ENCODE peak calls at places on chromosomes 3 and 15, in eight cellular contexts. One of them, this sample, is unnamed.

GRCh38 chr15:87212041-87212440 is 1044.5 kb downstream of the NTRK3 start:
- DNase-seq in PC-9: no peak
- DNase-seq in body of pancreas: no peak
- DNase-seq in fibroblast of mammary gland: no peak
- DNase-seq in AG04450: no peak
- DNase-seq in cardiac fibroblast: peak; percentile 21
- DNase-seq in CD8-positive, alpha-beta T cell: no peak
- DNase-seq in astrocyte: peak; percentile 52
- DNase-seq in this sample: no peak

GRCh38 chr3:16249336-16249735 is 15.4 kb downstream of the DPH3 start:
- DNase-seq in CD8-positive, alpha-beta T cell: no peak
- DNase-seq in fibroblast of mammary gland: peak; percentile 63
- DNase-seq in cardiac fibroblast: peak; percentile 67
- DNase-seq in AG04450: no peak
- DNase-seq in astrocyte: no peak
- DNase-seq in body of pancreas: no peak
- DNase-seq in PC-9: peak; percentile 10
- DNase-seq in this sample: no peak

GRCh38 chr3:111963424-111963823 is 15.4 kb upstream of the ABHD10 start:
- DNase-seq in body of pancreas: no peak
- DNase-seq in fibroblast of mammary gland: peak; percentile 93
- DNase-seq in CD8-positive, alpha-beta T cell: no peak
- DNase-seq in AG04450: no peak
- DNase-seq in cardiac fibroblast: peak; percentile 92
- DNase-seq in astrocyte: peak; percentile 72
- DNase-seq in PC-9: no peak
- DNase-seq in this sample: no peak

GRCh38 chr3:30198162-30198561 is 408.2 kb upstream of the TGFBR2 start:
- DNase-seq in PC-9: no peak
- DNase-seq in fibroblast of mammary gland: peak; percentile 37
- DNase-seq in body of pancreas: no peak
- DNase-seq in CD8-positive, alpha-beta T cell: no peak
- DNase-seq in AG04450: no peak
- DNase-seq in astrocyte: no peak
- DNase-seq in cardiac fibroblast: peak; percentile 33
- DNase-seq in this sample: no peak

GRCh38 chr15:91522609-91523332 is 330.7 kb upstream of the SLCO3A1 start:
- DNase-seq in body of pancreas: no peak
- DNase-seq in astrocyte: peak; percentile 46
- DNase-seq in PC-9: no peak
- DNase-seq in cardiac fibroblast: peak; percentile 82
- DNase-seq in CD8-positive, alpha-beta T cell: no peak
- DNase-seq in fibroblast of mammary gland: peak; percentile 68
- DNase-seq in AG04450: peak; percentile 41
- DNase-seq in this sample: no peak

GRCh38 chr3:195260286-195260905 is 10.6 kb downstream of the XXYLT1 start:
- DNase-seq in cardiac fibroblast: peak; percentile 27
- DNase-seq in CD8-positive, alpha-beta T cell: peak; percentile 34
- DNase-seq in astrocyte: no peak
- DNase-seq in PC-9: no peak
- DNase-seq in fibroblast of mammary gland: peak; percentile 24
- DNase-seq in AG04450: no peak
- DNase-seq in body of pancreas: peak; percentile 46
- DNase-seq in this sample: no peak

GRCh38 chr3:27093771-27094170 is 275.4 kb downstream of the NEK10 start:
- DNase-seq in PC-9: no peak
- DNase-seq in astrocyte: no peak
- DNase-seq in cardiac fibroblast: peak; percentile 51
- DNase-seq in AG04450: no peak
- DNase-seq in body of pancreas: no peak
- DNase-seq in CD8-positive, alpha-beta T cell: no peak
- DNase-seq in fibroblast of mammary gland: peak; percentile 43
- DNase-seq in this sample: no peak

GRCh38 chr15:28917791-28918140 is 32.0 kb downstream of the APBA2 start:
- DNase-seq in AG04450: no peak
- DNase-seq in astrocyte: no peak
- DNase-seq in fibroblast of mammary gland: no peak
- DNase-seq in PC-9: no peak
- DNase-seq in cardiac fibroblast: no peak
- DNase-seq in CD8-positive, alpha-beta T cell: no peak
- DNase-seq in body of pancreas: no peak
- DNase-seq in this sample: no peak

GRCh38 chr3:69998759-69999158 is 774 bp upstream of the SAMMSON start:
- DNase-seq in astrocyte: no peak
- DNase-seq in fibroblast of mammary gland: no peak
- DNase-seq in body of pancreas: no peak
- DNase-seq in CD8-positive, alpha-beta T cell: no peak
- DNase-seq in AG04450: no peak
- DNase-seq in PC-9: no peak
- DNase-seq in cardiac fibroblast: no peak
- DNase-seq in this sample: no peak

GRCh38 chr3:195148553-195148952 is 122.4 kb downstream of the XXYLT1 start:
- DNase-seq in cardiac fibroblast: peak; percentile 24
- DNase-seq in astrocyte: no peak
- DNase-seq in PC-9: no peak
- DNase-seq in body of pancreas: no peak
- DNase-seq in fibroblast of mammary gland: no peak
- DNase-seq in AG04450: no peak
- DNase-seq in CD8-positive, alpha-beta T cell: no peak
- DNase-seq in this sample: no peak

GRCh38 chr3:9397911-9398714 is 698 bp downstream of the SETD5 start:
- DNase-seq in PC-9: peak; percentile 23
- DNase-seq in AG04450: no peak
- DNase-seq in cardiac fibroblast: peak; percentile 40
- DNase-seq in CD8-positive, alpha-beta T cell: peak; percentile 26
- DNase-seq in astrocyte: no peak
- DNase-seq in body of pancreas: peak; percentile 67
- DNase-seq in fibroblast of mammary gland: peak; percentile 39
- DNase-seq in this sample: no peak

GRCh38 chr15:38021259-38021658 is 86.8 kb downstream of the TMCO5A start:
- DNase-seq in PC-9: no peak
- DNase-seq in fibroblast of mammary gland: no peak
- DNase-seq in cardiac fibroblast: no peak
- DNase-seq in astrocyte: no peak
- DNase-seq in body of pancreas: no peak
- DNase-seq in CD8-positive, alpha-beta T cell: no peak
- DNase-seq in AG04450: no peak
- DNase-seq in this sample: no peak

GRCh38 chr15:101359365-101359947 is 64.4 kb upstream of the SNRPA1 start:
- DNase-seq in body of pancreas: no peak
- DNase-seq in astrocyte: no peak
- DNase-seq in PC-9: no peak
- DNase-seq in CD8-positive, alpha-beta T cell: no peak
- DNase-seq in AG04450: no peak
- DNase-seq in fibroblast of mammary gland: no peak
- DNase-seq in cardiac fibroblast: no peak
- DNase-seq in this sample: no peak

GRCh38 chr3:23203651-23204111 is 554 bp downstream of the UBE2E2 start:
- DNase-seq in body of pancreas: peak; percentile 17
- DNase-seq in AG04450: no peak
- DNase-seq in cardiac fibroblast: no peak
- DNase-seq in fibroblast of mammary gland: peak; percentile 10
- DNase-seq in PC-9: no peak
- DNase-seq in astrocyte: peak; percentile 1
- DNase-seq in CD8-positive, alpha-beta T cell: peak; percentile 6
- DNase-seq in this sample: no peak

GRCh38 chr15:60370804-60371700 is 26.7 kb downstream of the ANXA2 start:
- DNase-seq in CD8-positive, alpha-beta T cell: no peak
- DNase-seq in PC-9: peak; percentile 86
- DNase-seq in AG04450: peak; percentile 94
- DNase-seq in body of pancreas: peak; percentile 79
- DNase-seq in astrocyte: peak; percentile 100
- DNase-seq in fibroblast of mammary gland: peak; percentile 99
- DNase-seq in cardiac fibroblast: peak; percentile 99
- DNase-seq in this sample: peak; percentile 28

GRCh38 chr3:97200387-97200786 is 386.0 kb downstream of the EPHA6 start:
- DNase-seq in CD8-positive, alpha-beta T cell: no peak
- DNase-seq in body of pancreas: no peak
- DNase-seq in PC-9: no peak
- DNase-seq in AG04450: no peak
- DNase-seq in cardiac fibroblast: no peak
- DNase-seq in fibroblast of mammary gland: no peak
- DNase-seq in astrocyte: no peak
- DNase-seq in this sample: no peak

DNA sequence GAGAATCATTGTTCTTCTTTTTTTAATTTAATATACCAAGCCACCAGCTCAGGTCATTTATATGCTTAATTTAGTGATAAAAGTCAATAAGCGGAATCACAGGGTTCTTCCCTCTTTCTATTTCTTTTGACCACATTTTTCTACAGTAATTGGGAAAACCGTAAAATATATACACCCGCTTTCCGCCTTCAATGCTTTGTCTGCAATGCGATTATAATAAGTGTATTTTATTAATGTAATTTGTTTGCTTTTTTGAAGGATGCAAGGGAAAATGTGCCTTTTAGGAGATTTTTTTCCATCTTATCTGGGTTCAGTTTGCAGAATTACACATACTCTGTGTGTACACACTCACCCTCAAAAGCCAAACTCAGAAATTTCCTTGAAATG is 8.1 kb downstream of the SOX14 start:
- DNase-seq in body of pancreas: no peak
- DNase-seq in cardiac fibroblast: no peak
- DNase-seq in fibroblast of mammary gland: no peak
- DNase-seq in CD8-positive, alpha-beta T cell: no peak
- DNase-seq in AG04450: no peak
- DNase-seq in PC-9: no peak
- DNase-seq in astrocyte: no peak
- DNase-seq in this sample: no peak
- H3K4me3 ChIP-seq in body of pancreas: no peak overlapping the region
- H3K4me3 ChIP-seq in cardiac fibroblast: no peak overlapping the region
- H3K4me3 ChIP-seq in fibroblast of mammary gland: no peak overlapping the region
- H3K4me3 ChIP-seq in CD8-positive, alpha-beta T cell: no peak overlapping the region
- H3K4me3 ChIP-seq in AG04450: no peak overlapping the region
- H3K4me3 ChIP-seq in PC-9: no peak overlapping the region
- H3K4me3 ChIP-seq in astrocyte: no peak overlapping the region
- H3K4me3 ChIP-seq in this sample: no peak overlapping the region

DNA sequence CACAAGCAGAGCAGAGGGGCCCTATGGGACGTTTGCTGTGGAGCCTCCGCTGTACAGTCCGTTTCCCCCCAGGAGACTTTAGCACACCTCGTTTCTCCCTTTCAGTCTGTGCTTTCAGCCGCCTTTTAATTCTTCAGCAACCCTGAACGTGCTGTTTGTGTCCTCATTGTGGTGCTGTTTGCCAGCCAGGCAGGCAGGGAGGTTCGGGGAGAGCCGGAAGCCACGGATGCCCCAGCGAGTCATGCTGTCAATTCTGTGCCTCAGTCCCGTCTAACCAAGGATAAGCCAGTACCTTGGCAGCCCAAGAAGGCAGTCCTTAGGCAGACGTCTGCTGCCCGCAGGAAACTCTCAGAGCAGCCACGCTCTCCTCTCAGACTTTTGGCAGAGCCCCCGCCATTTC is 158.7 kb downstream of the UACA start:
- DNase-seq in fibroblast of mammary gland: no peak
- DNase-seq in cardiac fibroblast: peak; percentile 47
- DNase-seq in PC-9: no peak
- DNase-seq in AG04450: no peak
- DNase-seq in body of pancreas: no peak
- DNase-seq in astrocyte: no peak
- DNase-seq in CD8-positive, alpha-beta T cell: no peak
- DNase-seq in this sample: no peak
- TF ChIP-seq CTCF in fibroblast of mammary gland: no peak
- TF ChIP-seq CTCF in cardiac fibroblast: no peak
- TF ChIP-seq CTCF in PC-9: no peak
- TF ChIP-seq CTCF in AG04450: no peak
- TF ChIP-seq CTCF in body of pancreas: no peak
- TF ChIP-seq CTCF in astrocyte: no peak
- TF ChIP-seq CTCF in CD8-positive, alpha-beta T cell: no peak
- TF ChIP-seq CTCF in this sample: no peak

DNA sequence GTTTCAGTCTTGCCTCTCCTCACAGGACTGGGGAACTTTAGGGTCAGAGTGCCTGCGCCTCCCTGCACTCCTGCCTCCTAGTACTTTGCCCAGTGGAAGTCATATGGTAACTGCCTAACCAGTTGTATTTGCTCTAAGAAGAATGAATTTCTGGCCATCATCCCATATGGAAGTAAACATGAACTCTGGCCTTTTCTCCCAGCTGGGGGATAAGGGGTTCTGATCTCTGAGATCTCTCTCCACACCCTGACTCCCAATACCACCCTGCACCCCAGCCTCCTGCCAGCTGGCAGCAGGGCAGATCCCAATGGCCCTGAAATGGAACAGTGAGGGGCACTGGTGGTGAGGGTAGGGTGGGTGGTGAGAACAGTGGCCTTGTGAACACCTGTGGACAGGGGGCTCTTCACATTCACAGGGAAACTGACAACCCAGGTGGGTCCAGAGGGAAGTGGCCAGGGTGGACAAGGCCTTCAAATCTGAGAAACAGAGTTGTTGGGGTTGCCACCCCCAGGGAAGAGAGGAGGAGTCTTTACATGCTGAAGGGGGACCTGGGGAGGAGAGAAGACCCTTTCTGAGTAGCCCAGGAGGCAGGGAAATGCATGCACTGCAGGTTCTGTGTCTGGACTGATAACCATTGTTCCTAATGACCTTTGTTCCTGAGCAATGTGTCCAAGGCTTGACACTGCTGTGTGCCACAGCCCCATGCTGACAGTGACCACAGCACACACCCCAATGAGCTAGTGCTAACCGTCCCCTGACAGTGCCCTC is 36.9 kb downstream of the RHCG start:
- DNase-seq in cardiac fibroblast: no peak
- DNase-seq in fibroblast of mammary gland: no peak
- DNase-seq in PC-9: no peak
- DNase-seq in CD8-positive, alpha-beta T cell: no peak
- DNase-seq in body of pancreas: peak; percentile 52
- DNase-seq in astrocyte: no peak
- DNase-seq in AG04450: no peak
- DNase-seq in this sample: no peak
- H3K4me3 ChIP-seq in cardiac fibroblast: no peak overlapping the region
- H3K4me3 ChIP-seq in fibroblast of mammary gland: no peak overlapping the region
- H3K4me3 ChIP-seq in PC-9: no peak overlapping the region
- H3K4me3 ChIP-seq in CD8-positive, alpha-beta T cell: no peak overlapping the region
- H3K4me3 ChIP-seq in body of pancreas: no peak overlapping the region
- H3K4me3 ChIP-seq in astrocyte: no peak overlapping the region
- H3K4me3 ChIP-seq in AG04450: no peak overlapping the region
- H3K4me3 ChIP-seq in this sample: no peak overlapping the region

GRCh38 chr15:78540135-78540954 is at the start of gene PSMA4:
- DNase-seq in fibroblast of mammary gland: peak; percentile 76
- DNase-seq in CD8-positive, alpha-beta T cell: peak; percentile 95
- DNase-seq in astrocyte: peak; percentile 64
- DNase-seq in AG04450: peak; percentile 66
- DNase-seq in body of pancreas: peak; percentile 89
- DNase-seq in cardiac fibroblast: peak; percentile 89
- DNase-seq in PC-9: peak; percentile 86
- DNase-seq in this sample: no peak
- TF ChIP-seq CTCF in fibroblast of mammary gland: no peak
- TF ChIP-seq CTCF in CD8-positive, alpha-beta T cell: no peak
- TF ChIP-seq CTCF in astrocyte: no peak
- TF ChIP-seq CTCF in AG04450: peak; percentile 15
- TF ChIP-seq CTCF in body of pancreas: no peak
- TF ChIP-seq CTCF in cardiac fibroblast: peak; percentile 10
- TF ChIP-seq CTCF in PC-9: no peak
- TF ChIP-seq CTCF in this sample: no peak

DNA sequence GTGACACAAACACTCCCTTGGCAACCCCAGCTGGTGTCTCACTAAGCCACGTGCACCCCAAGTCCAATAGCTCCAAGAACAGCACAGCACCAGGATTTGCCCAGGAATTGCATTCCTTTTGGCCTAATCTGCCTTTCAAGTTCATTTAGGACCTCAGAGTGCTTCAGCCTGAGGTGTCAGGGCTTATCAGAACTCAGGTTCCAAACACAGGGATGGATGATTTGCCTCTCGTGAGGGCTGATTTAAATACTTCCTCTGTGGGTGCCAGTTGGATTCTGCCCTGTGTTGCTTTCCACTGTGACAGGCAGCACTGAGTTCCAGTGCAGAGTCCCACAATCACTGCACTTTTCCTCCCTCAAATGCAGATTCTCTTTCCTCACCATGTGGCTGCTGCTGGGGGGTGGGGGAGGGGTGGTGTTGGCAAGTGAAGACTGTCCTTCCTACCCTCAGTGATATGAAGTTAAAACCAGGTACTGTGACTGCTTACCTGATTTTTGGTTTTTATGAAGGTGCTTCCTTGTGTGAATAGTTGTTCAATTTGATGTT is 204.3 kb upstream of the STAC start:
- DNase-seq in astrocyte: no peak
- DNase-seq in AG04450: no peak
- DNase-seq in CD8-positive, alpha-beta T cell: no peak
- DNase-seq in PC-9: no peak
- DNase-seq in cardiac fibroblast: no peak
- DNase-seq in fibroblast of mammary gland: no peak
- DNase-seq in body of pancreas: no peak
- DNase-seq in this sample: no peak
- H3K4me3 ChIP-seq in astrocyte: no peak overlapping the region
- H3K4me3 ChIP-seq in AG04450: no peak overlapping the region
- H3K4me3 ChIP-seq in CD8-positive, alpha-beta T cell: no peak overlapping the region
- H3K4me3 ChIP-seq in PC-9: no peak overlapping the region
- H3K4me3 ChIP-seq in cardiac fibroblast: no peak overlapping the region
- H3K4me3 ChIP-seq in fibroblast of mammary gland: no peak overlapping the region
- H3K4me3 ChIP-seq in body of pancreas: no peak overlapping the region
- H3K4me3 ChIP-seq in this sample: no peak overlapping the region

This sample was measured in LNCaP clone FGC.